ENCODE peak calls at places on chromosomes 3 and 15, in six cellular contexts. One of them, this sample, is unnamed.

GRCh38 chr3:114494498-114494897 is 200.7 kb downstream of the TIGIT start:
- DNase-seq in A549: no peak
- DNase-seq in GM23338: no peak
- DNase-seq in mammary epithelial cell: no peak
- DNase-seq in mesenchymal stem cell: no peak
- DNase-seq in OCI-LY7: no peak
- DNase-seq in this sample: no peak

GRCh38 chr3:187919990-187920389 is 174.7 kb upstream of the BCL6 start:
- DNase-seq in A549: no peak
- DNase-seq in GM23338: no peak
- DNase-seq in mammary epithelial cell: no peak
- DNase-seq in mesenchymal stem cell: peak
- DNase-seq in OCI-LY7: no peak
- DNase-seq in this sample: peak

GRCh38 chr15:90219421-90220141 is 14.2 kb downstream of the CIB1 start:
- DNase-seq in A549: peak
- DNase-seq in GM23338: peak
- DNase-seq in mammary epithelial cell: no peak
- DNase-seq in mesenchymal stem cell: peak
- DNase-seq in OCI-LY7: peak
- DNase-seq in this sample: no peak

GRCh38 chr15:101464246-101464998 is 25.1 kb downstream of the PCSK6 start:
- DNase-seq in A549: no peak
- DNase-seq in GM23338: no peak
- DNase-seq in mammary epithelial cell: no peak
- DNase-seq in mesenchymal stem cell: no peak
- DNase-seq in OCI-LY7: no peak
- DNase-seq in this sample: no peak

GRCh38 chr3:61417352-61417751 is 144.0 kb upstream of the PTPRG start:
- DNase-seq in A549: no peak
- DNase-seq in GM23338: no peak
- DNase-seq in mammary epithelial cell: no peak
- DNase-seq in mesenchymal stem cell: no peak
- DNase-seq in OCI-LY7: no peak
- DNase-seq in this sample: no peak

GRCh38 chr15:56460046-56460445 is 4.9 kb downstream of the MNS1 start:
- DNase-seq in A549: no peak
- DNase-seq in GM23338: no peak
- DNase-seq in mammary epithelial cell: no peak
- DNase-seq in mesenchymal stem cell: peak
- DNase-seq in OCI-LY7: no peak
- DNase-seq in this sample: peak

GRCh38 chr3:65483475-65483874 is 555.2 kb downstream of the MAGI1 start:
- DNase-seq in A549: no peak
- DNase-seq in GM23338: peak
- DNase-seq in mammary epithelial cell: peak
- DNase-seq in mesenchymal stem cell: no peak
- DNase-seq in OCI-LY7: no peak
- DNase-seq in this sample: no peak

GRCh38 chr3:99809565-99809964 is 8.1 kb upstream of the CMSS1 start:
- DNase-seq in A549: no peak
- DNase-seq in GM23338: no peak
- DNase-seq in mammary epithelial cell: no peak
- DNase-seq in mesenchymal stem cell: no peak
- DNase-seq in OCI-LY7: no peak
- DNase-seq in this sample: no peak

GRCh38 chr3:157868881-157869280 is 237.3 kb downstream of the SHOX2 start:
- DNase-seq in A549: no peak
- DNase-seq in GM23338: no peak
- DNase-seq in mammary epithelial cell: no peak
- DNase-seq in mesenchymal stem cell: no peak
- DNase-seq in OCI-LY7: no peak
- DNase-seq in this sample: no peak

GRCh38 chr3:20047940-20048339 is 7.7 kb downstream of the KAT2B start:
- DNase-seq in A549: no peak
- DNase-seq in GM23338: no peak
- DNase-seq in mammary epithelial cell: no peak
- DNase-seq in mesenchymal stem cell: no peak
- DNase-seq in OCI-LY7: no peak
- DNase-seq in this sample: no peak
- H3K4me2 ChIP-seq in A549: no peak
- H3K4me2 ChIP-seq in GM23338: no peak
- H3K4me2 ChIP-seq in mammary epithelial cell: no peak
- H3K4me2 ChIP-seq in mesenchymal stem cell: no peak
- H3K4me2 ChIP-seq in OCI-LY7: peak
- H3K4me2 ChIP-seq in this sample: no peak

GRCh38 chr3:31010491-31010890 is 116.0 kb upstream of the GADL1 start:
- DNase-seq in A549: no peak
- DNase-seq in GM23338: no peak
- DNase-seq in mammary epithelial cell: peak
- DNase-seq in mesenchymal stem cell: peak
- DNase-seq in OCI-LY7: no peak
- DNase-seq in this sample: peak
- H3K4me2 ChIP-seq in A549: no peak
- H3K4me2 ChIP-seq in GM23338: no peak
- H3K4me2 ChIP-seq in mammary epithelial cell: no peak
- H3K4me2 ChIP-seq in mesenchymal stem cell: no peak
- H3K4me2 ChIP-seq in OCI-LY7: no peak
- H3K4me2 ChIP-seq in this sample: no peak

GRCh38 chr15:92324036-92324963 is 69.4 kb upstream of the ST8SIA2 start:
- DNase-seq in A549: no peak
- DNase-seq in GM23338: no peak
- DNase-seq in mammary epithelial cell: no peak
- DNase-seq in mesenchymal stem cell: no peak
- DNase-seq in OCI-LY7: no peak
- DNase-seq in this sample: no peak

GRCh38 chr15:92323480-92323879 is 70.2 kb upstream of the ST8SIA2 start:
- DNase-seq in A549: no peak
- DNase-seq in GM23338: no peak
- DNase-seq in mammary epithelial cell: no peak
- DNase-seq in mesenchymal stem cell: no peak
- DNase-seq in OCI-LY7: no peak
- DNase-seq in this sample: no peak

GRCh38 chr15:92327033-92327432 is 66.6 kb upstream of the ST8SIA2 start:
- DNase-seq in A549: no peak
- DNase-seq in GM23338: no peak
- DNase-seq in mammary epithelial cell: no peak
- DNase-seq in mesenchymal stem cell: no peak
- DNase-seq in OCI-LY7: no peak
- DNase-seq in this sample: no peak

GRCh38 chr15:92326236-92326635 is 67.4 kb upstream of the ST8SIA2 start:
- DNase-seq in A549: no peak
- DNase-seq in GM23338: no peak
- DNase-seq in mammary epithelial cell: no peak
- DNase-seq in mesenchymal stem cell: no peak
- DNase-seq in OCI-LY7: no peak
- DNase-seq in this sample: no peak

DNA sequence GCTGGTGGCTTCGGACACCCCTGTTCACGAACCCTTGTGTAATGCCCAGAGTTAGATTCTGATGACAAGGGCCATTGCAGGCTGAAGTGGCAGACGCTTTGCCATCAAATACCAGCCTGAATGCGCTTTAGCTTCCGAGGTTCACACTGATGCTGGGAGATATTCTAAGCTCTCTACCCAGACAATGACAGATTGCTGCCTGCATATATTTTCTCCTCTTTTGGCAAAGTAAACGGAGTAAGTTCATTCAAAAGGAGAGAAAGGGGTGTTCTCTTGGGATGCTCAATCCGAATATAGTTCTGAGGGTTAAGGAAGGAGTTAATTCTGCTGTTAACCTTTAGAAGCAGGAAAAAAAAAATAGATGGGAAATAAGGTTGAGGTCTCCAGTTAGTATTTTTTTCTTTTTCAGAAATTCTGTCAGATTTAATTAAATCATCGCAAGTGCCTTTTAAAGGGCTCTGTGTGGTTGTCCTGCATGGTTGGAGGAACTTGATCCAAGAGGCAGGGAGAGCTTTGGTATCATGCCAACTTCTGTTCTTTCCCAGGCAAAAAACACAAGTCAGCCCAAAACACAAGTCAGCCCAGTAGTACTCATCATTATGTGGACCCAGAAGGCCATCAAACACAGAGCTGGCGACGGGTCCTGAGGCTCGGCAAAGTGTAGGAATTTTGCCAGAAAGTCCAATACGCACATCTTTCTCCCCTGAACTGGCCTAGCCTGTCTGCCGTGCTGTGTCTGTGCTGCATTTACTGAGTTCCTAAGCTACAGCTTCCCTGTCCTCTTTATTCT is 70.9 kb upstream of the ST8SIA2 start:
- DNase-seq in A549: no peak
- DNase-seq in GM23338: no peak
- DNase-seq in mammary epithelial cell: no peak
- DNase-seq in mesenchymal stem cell: no peak
- DNase-seq in OCI-LY7: no peak
- DNase-seq in this sample: no peak
- H3K4me2 ChIP-seq in A549: no peak
- H3K4me2 ChIP-seq in GM23338: no peak
- H3K4me2 ChIP-seq in mammary epithelial cell: no peak
- H3K4me2 ChIP-seq in mesenchymal stem cell: no peak
- H3K4me2 ChIP-seq in OCI-LY7: no peak
- H3K4me2 ChIP-seq in this sample: no peak

DNA sequence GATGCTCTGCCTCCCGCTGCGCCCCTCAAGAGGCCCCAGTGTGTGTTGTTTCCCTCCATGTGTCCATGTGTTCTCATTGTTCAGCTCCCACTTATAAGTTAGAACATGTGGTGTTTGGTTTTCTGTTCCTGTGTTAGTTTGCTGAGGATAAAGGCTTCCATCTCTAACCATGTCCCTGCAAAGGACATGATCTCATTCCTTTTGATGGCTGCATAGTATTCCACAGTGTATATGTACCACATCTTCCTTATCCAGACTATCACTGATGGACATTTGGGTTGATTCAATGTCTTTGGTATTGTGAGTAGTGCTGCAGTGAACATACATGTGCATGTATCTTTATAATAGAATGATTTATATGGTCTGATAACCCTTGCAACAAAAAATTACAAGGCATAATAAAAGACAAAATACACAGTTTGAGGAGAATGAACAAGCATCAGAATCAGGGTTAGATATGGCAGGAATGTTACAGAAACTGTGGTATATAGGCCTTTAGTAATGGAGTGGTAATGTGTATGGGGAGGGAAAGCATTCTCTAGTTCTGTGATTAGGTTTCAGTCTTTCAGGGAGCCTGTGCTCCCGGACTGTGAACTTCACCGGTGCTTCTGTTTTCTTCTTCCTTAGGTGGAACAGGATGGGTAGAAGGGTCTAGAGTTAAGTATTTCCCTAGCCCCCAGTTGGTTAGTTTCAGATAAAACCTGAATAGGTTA is 27.1 kb downstream of the GRM2 start:
- DNase-seq in A549: no peak
- DNase-seq in GM23338: no peak
- DNase-seq in mammary epithelial cell: no peak
- DNase-seq in mesenchymal stem cell: no peak
- DNase-seq in OCI-LY7: no peak
- DNase-seq in this sample: no peak
- H3K4me2 ChIP-seq in A549: no peak
- H3K4me2 ChIP-seq in GM23338: no peak
- H3K4me2 ChIP-seq in mammary epithelial cell: no peak
- H3K4me2 ChIP-seq in mesenchymal stem cell: no peak
- H3K4me2 ChIP-seq in OCI-LY7: no peak
- H3K4me2 ChIP-seq in this sample: no peak

GRCh38 chr3:51224843-51225242 is 160.2 kb upstream of the MANF start:
- DNase-seq in A549: no peak
- DNase-seq in GM23338: no peak
- DNase-seq in mammary epithelial cell: no peak
- DNase-seq in mesenchymal stem cell: no peak
- DNase-seq in OCI-LY7: no peak
- DNase-seq in this sample: no peak

GRCh38 chr3:51224283-51224682 is 160.8 kb upstream of the MANF start:
- DNase-seq in A549: no peak
- DNase-seq in GM23338: no peak
- DNase-seq in mammary epithelial cell: no peak
- DNase-seq in mesenchymal stem cell: no peak
- DNase-seq in OCI-LY7: no peak
- DNase-seq in this sample: no peak

DNA sequence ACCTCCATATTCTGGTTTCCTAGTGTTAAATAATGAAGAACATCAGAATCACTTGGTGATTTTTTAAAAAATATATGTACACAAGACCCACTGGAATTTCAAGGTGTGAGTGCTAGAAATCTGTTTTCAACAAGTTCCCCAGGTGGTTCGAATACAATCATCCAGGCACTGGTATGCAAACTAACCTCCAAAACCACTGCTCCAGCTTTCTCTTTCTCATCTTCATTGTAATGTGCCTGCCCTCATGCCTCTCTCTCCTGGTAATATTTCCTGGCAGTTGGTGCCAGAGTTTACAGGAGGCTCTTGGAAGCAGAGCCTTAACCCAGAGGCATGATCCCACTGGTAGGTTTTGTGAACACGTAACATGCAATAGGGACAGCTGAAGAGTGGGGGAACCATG is 163.1 kb upstream of the MANF start:
- DNase-seq in A549: no peak
- DNase-seq in GM23338: peak
- DNase-seq in mammary epithelial cell: no peak
- DNase-seq in mesenchymal stem cell: no peak
- DNase-seq in OCI-LY7: no peak
- DNase-seq in this sample: no peak
- H3K4me2 ChIP-seq in A549: no peak
- H3K4me2 ChIP-seq in GM23338: no peak
- H3K4me2 ChIP-seq in mammary epithelial cell: no peak
- H3K4me2 ChIP-seq in mesenchymal stem cell: no peak
- H3K4me2 ChIP-seq in OCI-LY7: no peak
- H3K4me2 ChIP-seq in this sample: no peak

DNA sequence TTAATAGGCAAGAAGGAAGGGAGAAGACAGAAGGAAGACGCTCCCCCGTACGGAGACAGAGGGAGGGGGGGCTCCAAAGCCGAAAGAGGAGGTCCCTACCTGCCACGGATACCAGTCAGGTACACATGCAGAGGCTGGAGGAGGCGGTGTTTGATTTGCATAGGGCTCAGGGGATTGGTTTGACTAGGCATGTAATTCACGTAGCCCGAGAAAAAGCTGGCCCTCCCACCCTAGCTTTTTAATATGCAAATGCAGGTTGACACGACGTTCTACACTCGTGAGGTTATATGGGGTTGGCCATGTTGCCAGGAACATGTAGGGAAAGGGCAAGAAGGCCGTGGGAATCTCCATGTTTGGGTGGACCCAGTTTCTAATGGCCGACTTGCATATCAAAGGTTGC is 29.8 kb downstream of the ZNF592 start:
- DNase-seq in A549: no peak
- DNase-seq in GM23338: peak
- DNase-seq in mammary epithelial cell: no peak
- DNase-seq in mesenchymal stem cell: no peak
- DNase-seq in OCI-LY7: no peak
- DNase-seq in this sample: no peak
- H3K4me2 ChIP-seq in A549: no peak
- H3K4me2 ChIP-seq in GM23338: peak
- H3K4me2 ChIP-seq in mammary epithelial cell: no peak
- H3K4me2 ChIP-seq in mesenchymal stem cell: no peak
- H3K4me2 ChIP-seq in OCI-LY7: no peak
- H3K4me2 ChIP-seq in this sample: no peak

This sample was measured in IMR-90.